ENCODE peak calls at places on chromosomes 16 and 17, in four cellular contexts. J is mucosa of descending colon; S is T-helper 9 cell; E is stimulated activated CD8-positive, alpha-beta memory T cell treated with anti-CD3 and anti-CD28 coated beads, Interleukin-7, amount 100 ng/mL, for 1 hour. R is an unnamed sample.

GRCh38 chr16:85252014-85252413 is 139.7 kb upstream of the CIBAR2 start:
- DNase-seq in J (no peak), S (no peak), E (no peak), R (no peak)

GRCh38 chr17:43456661-43457361 is 27.0 kb upstream of the DHX8 start:
- DNase-seq in S (no peak), J (peak; percentile 25), E (no peak), R (no peak)

GRCh38 chr17:64230551-64231408 is 32.3 kb downstream of the TEX2 start:
- DNase-seq in S (no peak), E (no peak), J (no peak), R (no peak)

GRCh38 chr16:702341-702740 is 3.3 kb downstream of the FBXL16 start:
- DNase-seq in S (no peak), J (no peak), E (no peak), R (no peak)

GRCh38 chr16:66483689-66484452 is 56.8 kb downstream of the BEAN1 start:
- DNase-seq in E (peak; percentile 48), S (peak; percentile 72), J (peak; percentile 74), R (peak; percentile 91)

GRCh38 chr17:49473900-49474751 is 21.0 kb upstream of the NGFR start:
- DNase-seq in S (no peak), E (no peak), J (peak; percentile 15), R (no peak)

GRCh38 chr17:81405382-81406005 is 10.2 kb downstream of the BAHCC1 start:
- DNase-seq in S (no peak), J (peak; percentile 59), E (no peak), R (no peak)

GRCh38 chr17:8965394-8966168 is at the start of gene PIK3R5:
- DNase-seq in E (peak; percentile 72), J (peak; percentile 80), S (peak; percentile 88), R (peak; percentile 86)

GRCh38 chr16:89924298-89924924 is 1.3 kb downstream of the TUBB3 start:
- DNase-seq in S (no peak), J (peak; percentile 40), E (no peak), R (no peak)

GRCh38 chr16:17372383-17372782 is 98.4 kb downstream of the XYLT1 start:
- DNase-seq in J (no peak), E (no peak), S (no peak), R (no peak)

GRCh38 chr17:40717776-40718175 is 14.2 kb upstream of the KRT24 start:
- DNase-seq in E (no peak), J (no peak), S (no peak), R (no peak)

GRCh38 chr16:10206215-10206614 is 24.0 kb upstream of the GRIN2A start:
- DNase-seq in S (no peak), J (no peak), E (no peak), R (no peak)

GRCh38 chr17:45138911-45139532 is 3.5 kb downstream of the ACBD4 start:
- DNase-seq in J (no peak), S (no peak), E (no peak), R (no peak)

GRCh38 chr16:88533381-88533831 is 36.8 kb upstream of the ZC3H18 start:
- DNase-seq in E (no peak), J (no peak), S (no peak), R (no peak)

GRCh38 chr17:58965221-58965620 is 141.5 kb downstream of the TRIM37 start:
- DNase-seq in E (no peak), S (no peak), J (no peak), R (no peak)

GRCh38 chr16:81385031-81385756 is 59.4 kb upstream of the CMIP start:
- DNase-seq in S (no peak), J (no peak), E (no peak), R (no peak)

GRCh38 chr16:13873835-13874438 is 46.0 kb upstream of the ERCC4 start:
- DNase-seq in S (no peak), J (no peak), E (no peak), R (no peak)

GRCh38 chr17:73551756-73552155 is 92.5 kb downstream of the SDK2 start:
- DNase-seq in S (no peak), E (no peak), J (no peak), R (no peak)

GRCh38 chr17:41692722-41693521 is 4.2 kb downstream of the EIF1 start:
- DNase-seq in E (no peak), J (no peak), S (no peak), R (no peak)

GRCh38 chr17:41333098-41333497 is 17.5 kb downstream of the KRT33A start:
- DNase-seq in J (no peak), E (no peak), S (no peak), R (no peak)

GRCh38 chr17:48178327-48178726 is 70.8 kb downstream of the SNX11 start:
- DNase-seq in E (no peak), S (no peak), J (no peak), R (no peak)

GRCh38 chr16:76335187-76335974 is 58.2 kb downstream of the CNTNAP4 start:
- DNase-seq in J (no peak), E (no peak), S (no peak), R (no peak)

R was measured in upper lobe of right lung.